ENCODE peak calls at places on chromosome 12, in five cellular contexts. G is endothelial cell of umbilical vein, T is cardiac muscle cell, D is AG04450, S is AG10803. N is an unnamed sample.

GRCh38 chr12:131204416-131205311 is 251.0 kb downstream of the ADGRD1 start:
- DNase-seq in G (no peak), D (no peak), T (no peak), S (no peak), N (no peak)

GRCh38 chr12:68175566-68176033 is 16.1 kb upstream of the IFNG start:
- DNase-seq in T (no peak), G (no peak), S (no peak), D (no peak), N (no peak)

GRCh38 chr12:122840580-122841513 is 5.6 kb downstream of the HIP1R start:
- DNase-seq in G (no peak), S (no peak), D (no peak), T (no peak), N (no peak)

GRCh38 chr12:116927244-116927940 is 16.6 kb downstream of the FBXW8 start:
- DNase-seq in G (no peak), T (no peak), S (no peak), D (no peak), N (no peak)

GRCh38 chr12:25903603-25904245 is 54.8 kb upstream of the RASSF8 start:
- DNase-seq in D (no peak), T (no peak), G (no peak), S (no peak), N (no peak)

GRCh38 chr12:113397497-113398197 is 6.0 kb downstream of the SDS start:
- DNase-seq in S (no peak), G (no peak), D (no peak), T (no peak), N (no peak)

GRCh38 chr12:8035440-8036010 is 3.0 kb downstream of the FOXJ2 start:
- DNase-seq in S (no peak), T (no peak), G (no peak), D (no peak), N (no peak)

GRCh38 chr12:122072031-122072970 is 6.3 kb upstream of the MLXIP start:
- DNase-seq in S (peak), T (peak), D (no peak), G (peak), N (peak)

GRCh38 chr12:62677355-62677754 is 210.7 kb downstream of the MON2 start:
- DNase-seq in D (no peak), T (no peak), S (no peak), G (no peak), N (no peak)

GRCh38 chr12:88993655-88994054 is 358.6 kb downstream of the DUSP6 start:
- DNase-seq in T (peak), D (peak), G (peak), S (peak), N (peak)

GRCh38 chr12:50322196-50322595 is 38.9 kb upstream of the LIMA1 start:
- DNase-seq in G (no peak), D (no peak), S (no peak), T (no peak), N (no peak)

GRCh38 chr12:13085968-13086686 is 17.3 kb downstream of the GSG1 start:
- DNase-seq in D (no peak), T (no peak), G (no peak), S (no peak), N (no peak)

GRCh38 chr12:26935636-26936378 is 2.0 kb downstream of the INTS13 start:
- DNase-seq in T (no peak), D (no peak), S (no peak), G (peak), N (no peak)

GRCh38 chr12:114623737-114624136 is 60.2 kb downstream of the TBX3 start:
- DNase-seq in S (no peak), T (no peak), D (no peak), G (no peak), N (no peak)

GRCh38 chr12:16603916-16604575 is 1.9 kb downstream of the LMO3 start:
- DNase-seq in T (peak), D (no peak), S (no peak), G (no peak), N (no peak)

GRCh38 chr12:94718114-94718513 is 67.8 kb upstream of the TMCC3 start:
- DNase-seq in G (peak), T (peak), S (no peak), D (no peak), N (no peak)

GRCh38 chr12:113889076-113889475 is 77.0 kb downstream of the RBM19 start:
- DNase-seq in S (peak), G (no peak), D (no peak), T (no peak), N (peak)

GRCh38 chr12:124577374-124577773 is 10.0 kb upstream of the NCOR2 start:
- DNase-seq in S (no peak), D (no peak), T (no peak), G (no peak), N (no peak)

GRCh38 chr12:52164624-52165023 is 27.2 kb downstream of the KRT80 start:
- DNase-seq in G (no peak), T (no peak), S (no peak), D (no peak), N (no peak)

GRCh38 chr12:109358154-109358869 is 10.6 kb downstream of the MYO1H start:
- DNase-seq in S (no peak), G (peak), T (no peak), D (no peak), N (no peak)

GRCh38 chr12:121062391-121063045 is 23.5 kb upstream of the OASL start:
- DNase-seq in T (no peak), S (no peak), D (no peak), G (no peak), N (no peak)

GRCh38 chr12:6198556-6198955 is 1.6 kb upstream of the CD9 start:
- DNase-seq in T (no peak), G (no peak), S (no peak), D (no peak), N (no peak)
- H3K4me3 ChIP-seq in T (no peak), G (no peak), S (no peak), D (no peak), N (no peak)

GRCh38 chr12:47717443-47718193 is 7.7 kb downstream of the ENDOU start:
- DNase-seq in S (peak), D (peak), T (peak), G (peak), N (peak)
- TF ChIP-seq CTCF in S (peak), D (peak), T (peak), G (peak), N (peak)

GRCh38 chr12:111033281-111034147 is 113.1 kb upstream of the MYL2 start:
- DNase-seq in G (no peak), T (peak), S (no peak), D (no peak), N (no peak)

GRCh38 chr12:111037047-111037446 is 116.7 kb upstream of the MYL2 start:
- DNase-seq in G (no peak), T (no peak), D (no peak), S (no peak), N (no peak)

GRCh38 chr12:111035578-111036301 is 115.4 kb upstream of the MYL2 start:
- DNase-seq in T (peak), D (no peak), G (no peak), S (no peak), N (no peak)

GRCh38 chr12:111034148-111034910 is 114.0 kb upstream of the MYL2 start:
- DNase-seq in G (no peak), T (peak), D (no peak), S (no peak), N (no peak)

DNA sequence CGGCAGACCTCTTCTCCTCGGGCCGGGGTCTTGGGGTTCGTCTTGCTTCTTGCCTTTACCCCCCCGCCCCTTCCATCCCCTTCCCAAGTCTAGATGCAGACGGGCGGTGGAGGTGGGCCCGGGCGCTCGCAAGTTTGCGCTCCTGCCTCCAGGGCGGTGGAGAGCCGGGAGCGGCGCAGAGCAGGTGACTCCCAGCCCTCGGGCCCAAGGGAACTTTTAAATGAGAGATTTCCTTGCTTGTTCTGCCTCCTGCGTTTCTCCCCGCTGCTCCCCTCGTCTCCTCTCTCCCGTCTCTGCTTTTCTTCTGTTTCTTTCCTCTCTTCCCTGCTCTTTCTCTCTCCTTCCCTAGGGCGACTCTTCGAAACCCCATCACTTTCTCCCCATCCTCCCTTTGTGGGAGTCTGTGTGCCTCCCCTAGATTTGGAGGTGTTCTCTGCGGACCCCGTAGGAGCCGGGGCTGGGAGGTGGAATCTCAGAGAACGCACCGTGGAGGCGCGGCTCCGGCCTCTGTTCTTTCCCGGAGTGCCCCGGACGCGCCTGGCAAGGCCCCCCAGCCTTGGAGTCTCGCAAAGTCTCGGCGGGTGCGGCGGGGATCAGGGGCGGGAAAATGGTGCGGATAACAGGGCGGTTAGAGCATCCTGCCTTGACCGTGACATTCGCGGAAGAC is 114.7 kb upstream of the MYL2 start:
- DNase-seq in D (no peak), T (peak), S (no peak), G (no peak), N (no peak)
- H3K4me3 ChIP-seq in D (no peak), T (peak), S (no peak), G (no peak), N (no peak)

DNA sequence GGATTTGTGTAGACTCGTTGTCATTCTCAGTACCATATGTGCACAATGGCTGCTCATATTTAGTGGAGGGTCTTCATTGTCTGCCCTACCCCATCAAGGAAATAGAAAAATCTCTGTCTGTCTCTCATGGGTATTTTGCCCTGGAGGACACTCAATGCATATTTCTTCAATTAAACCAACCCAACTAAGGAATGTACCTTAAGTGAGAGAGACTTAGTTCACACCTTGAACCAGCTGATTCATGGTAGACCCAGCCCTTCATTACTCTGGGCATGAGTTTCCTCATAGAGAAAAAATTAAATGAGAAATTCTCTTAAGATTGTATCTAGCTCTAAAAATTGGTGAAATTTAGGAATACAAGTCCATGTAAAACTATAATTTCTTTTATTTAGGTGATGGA is 107.1 kb upstream of the PLEKHG7 start:
- DNase-seq in T (no peak), S (no peak), G (no peak), D (no peak), N (no peak)
- TF ChIP-seq CTCF in T (no peak), S (no peak), G (no peak), D (no peak), N (no peak)

DNA sequence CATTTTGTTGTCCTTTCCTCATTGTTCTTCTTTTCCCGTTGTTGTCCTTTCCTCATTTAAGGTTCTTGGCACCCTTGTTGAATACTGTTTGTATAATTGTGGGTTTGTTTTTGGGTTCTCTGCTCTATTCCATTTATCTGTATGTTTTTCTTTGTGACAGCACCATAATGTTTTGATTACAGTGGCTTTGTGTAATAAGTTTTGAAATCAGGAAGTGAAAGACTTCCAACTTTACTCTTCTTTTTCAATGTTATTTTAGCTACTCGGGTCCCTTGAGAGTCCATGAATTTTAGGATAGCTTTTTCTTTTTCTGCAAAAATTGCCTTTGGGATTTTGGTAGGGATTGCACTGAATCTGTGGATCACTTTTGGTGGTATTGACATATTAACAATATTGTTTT is 28.1 kb downstream of the ETNK1 start:
- DNase-seq in G (peak), T (no peak), D (no peak), S (peak), N (peak)
- H3K4me3 ChIP-seq in G (no peak), T (no peak), D (no peak), S (no peak), N (no peak)

DNA sequence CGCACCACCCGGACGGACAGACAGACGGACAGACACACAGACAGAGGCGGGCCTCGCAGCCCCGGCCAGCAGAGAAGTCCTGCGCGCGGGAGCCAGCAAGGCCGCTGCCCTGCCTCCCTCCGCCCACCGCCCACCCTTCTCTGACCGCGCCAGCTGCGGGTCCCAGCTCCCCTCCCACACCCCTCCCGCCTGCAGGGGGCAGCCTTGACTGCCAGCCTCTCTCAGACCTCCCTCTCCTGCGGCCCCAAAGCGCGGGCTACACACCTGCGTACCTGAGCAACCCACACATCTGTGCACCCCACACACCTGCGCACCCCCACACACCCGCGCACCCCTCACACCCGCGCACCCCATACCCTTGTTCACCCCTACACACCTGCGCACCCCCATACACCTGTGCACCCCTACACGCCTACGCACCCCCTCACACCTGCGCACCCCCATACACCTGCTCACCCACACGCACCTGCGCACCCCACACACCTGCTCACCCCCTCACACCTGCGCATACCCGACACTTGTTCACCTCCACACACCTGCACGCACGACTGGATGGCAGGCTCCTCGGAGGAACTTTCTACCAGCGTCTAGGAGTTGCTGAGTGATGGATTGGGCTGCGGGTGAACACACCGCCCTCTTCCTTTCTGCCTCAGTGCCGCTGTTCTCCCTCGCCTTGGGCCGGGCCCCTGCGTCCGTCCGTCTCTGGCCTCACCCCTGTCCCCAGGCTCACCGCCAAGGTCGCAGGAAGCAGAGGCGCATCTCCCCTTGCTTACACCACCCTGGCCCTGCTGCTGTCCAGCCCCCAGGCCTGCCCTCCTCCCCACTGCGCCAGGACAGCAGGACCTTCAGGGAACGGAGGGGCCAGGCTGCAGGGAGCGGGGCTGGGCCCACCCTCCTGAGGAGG is 20.8 kb upstream of the TMEM106C start:
- DNase-seq in S (no peak), D (no peak), T (no peak), G (no peak), N (no peak)
- TF ChIP-seq CTCF in S (no peak), D (no peak), T (peak), G (peak), N (no peak)

DNA sequence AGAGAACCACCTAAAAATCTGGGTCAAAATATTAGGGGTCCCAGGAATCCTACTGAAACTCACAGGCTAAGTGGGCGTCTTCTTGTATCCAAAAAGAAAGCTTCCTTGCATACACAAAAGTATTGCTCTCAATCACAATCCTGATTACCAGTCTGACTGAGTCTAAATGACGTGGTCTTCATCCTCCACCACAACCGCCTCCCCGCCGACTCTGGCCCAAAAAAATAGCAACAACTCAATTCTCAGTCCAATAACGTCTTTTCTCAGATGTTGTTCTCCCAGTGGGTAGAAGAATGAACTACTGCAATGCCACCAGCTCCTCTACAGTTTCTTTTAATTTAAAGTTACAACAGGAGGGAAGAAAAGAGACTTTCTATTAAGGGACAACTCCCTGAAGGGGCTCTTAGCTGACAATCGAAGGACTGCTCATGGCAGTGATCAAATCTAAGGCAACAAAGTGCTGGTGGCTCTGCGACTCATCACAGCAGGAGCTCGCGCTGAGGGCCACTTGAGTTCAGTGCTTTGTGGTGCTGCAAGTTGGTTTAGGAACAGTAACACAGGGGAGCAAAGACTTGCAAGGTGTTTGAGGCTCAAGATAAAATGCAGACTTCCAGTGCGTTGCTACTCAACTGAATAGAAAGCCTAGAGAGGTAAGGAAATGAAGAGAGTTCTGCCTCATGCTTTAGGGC is 394.1 kb downstream of the BCAT1 start:
- DNase-seq in S (no peak), T (peak), G (no peak), D (no peak), N (no peak)
- H3K4me3 ChIP-seq in S (no peak), T (no peak), G (no peak), D (no peak), N (no peak)